ENCODE peak calls at places on chromosomes 1 and 21, in four cellular contexts. One of them, this sample, is unnamed.

GRCh38 chr1:89545264-89546038 is 20.8 kb downstream of the LRRC8B start:
- DNase-seq in A549: no peak
- DNase-seq in heart left ventricle: no peak
- DNase-seq in tibial nerve: no peak
- DNase-seq in this sample: peak

GRCh38 chr1:211711313-211711712 is 35.9 kb upstream of the NEK2 start:
- DNase-seq in A549: no peak
- DNase-seq in tibial nerve: no peak
- DNase-seq in heart left ventricle: no peak
- DNase-seq in this sample: no peak

GRCh38 chr1:4741876-4742423 is 87.5 kb downstream of the AJAP1 start:
- DNase-seq in A549: no peak
- DNase-seq in tibial nerve: no peak
- DNase-seq in heart left ventricle: no peak
- DNase-seq in this sample: no peak

GRCh38 chr1:20291621-20292020 is 946 bp downstream of the VWA5B1 start:
- DNase-seq in A549: no peak
- DNase-seq in heart left ventricle: no peak
- DNase-seq in tibial nerve: no peak
- DNase-seq in this sample: no peak

GRCh38 chr1:206693029-206693428 is 8.3 kb downstream of the MAPKAPK2 start:
- DNase-seq in tibial nerve: no peak
- DNase-seq in A549: no peak
- DNase-seq in heart left ventricle: peak
- DNase-seq in this sample: peak

GRCh38 chr1:20662110-20662475 is 924 bp upstream of the DDOST start:
- DNase-seq in A549: no peak
- DNase-seq in tibial nerve: no peak
- DNase-seq in heart left ventricle: no peak
- DNase-seq in this sample: no peak

GRCh38 chr1:30700528-30701265 is 22.7 kb downstream of the MATN1 start:
- DNase-seq in heart left ventricle: no peak
- DNase-seq in A549: no peak
- DNase-seq in tibial nerve: peak
- DNase-seq in this sample: peak

GRCh38 chr1:18188820-18189517 is 81.4 kb downstream of the IGSF21 start:
- DNase-seq in tibial nerve: no peak
- DNase-seq in A549: no peak
- DNase-seq in heart left ventricle: no peak
- DNase-seq in this sample: no peak

GRCh38 chr1:74693473-74693872 is 19.9 kb upstream of the ERICH3 start:
- DNase-seq in A549: peak
- DNase-seq in tibial nerve: no peak
- DNase-seq in heart left ventricle: no peak
- DNase-seq in this sample: peak

GRCh38 chr1:204782118-204782700 is 88.5 kb upstream of the NFASC start:
- DNase-seq in heart left ventricle: no peak
- DNase-seq in A549: no peak
- DNase-seq in tibial nerve: no peak
- DNase-seq in this sample: peak

GRCh38 chr1:200869753-200870391 is 2.9 kb upstream of the GPR25 start:
- DNase-seq in A549: no peak
- DNase-seq in tibial nerve: no peak
- DNase-seq in heart left ventricle: no peak
- DNase-seq in this sample: no peak

GRCh38 chr1:59367269-59368006 is 70.5 kb downstream of the FGGY start:
- DNase-seq in heart left ventricle: peak
- DNase-seq in tibial nerve: peak
- DNase-seq in A549: no peak
- DNase-seq in this sample: peak

GRCh38 chr1:65694126-65694525 is 98.6 kb upstream of the PDE4B start:
- DNase-seq in tibial nerve: no peak
- DNase-seq in heart left ventricle: no peak
- DNase-seq in A549: no peak
- DNase-seq in this sample: no peak

GRCh38 chr1:4344065-4344753 is 310.2 kb upstream of the AJAP1 start:
- DNase-seq in tibial nerve: no peak
- DNase-seq in A549: no peak
- DNase-seq in heart left ventricle: no peak
- DNase-seq in this sample: no peak

GRCh38 chr1:6691507-6691906 is 10.1 kb downstream of the DNAJC11 start:
- DNase-seq in heart left ventricle: no peak
- DNase-seq in A549: no peak
- DNase-seq in tibial nerve: no peak
- DNase-seq in this sample: no peak

GRCh38 chr1:234961468-234962339 is 166.9 kb downstream of the TOMM20 start:
- DNase-seq in tibial nerve: no peak
- DNase-seq in heart left ventricle: no peak
- DNase-seq in A549: peak
- DNase-seq in this sample: peak

GRCh38 chr21:44350773-44351481 is 2.5 kb upstream of the TRPM2 start:
- DNase-seq in tibial nerve: no peak
- DNase-seq in heart left ventricle: no peak
- DNase-seq in A549: no peak
- DNase-seq in this sample: no peak

GRCh38 chr1:54323324-54323739 is 82.9 kb downstream of the SSBP3 start:
- DNase-seq in heart left ventricle: no peak
- DNase-seq in A549: no peak
- DNase-seq in tibial nerve: no peak
- DNase-seq in this sample: no peak

GRCh38 chr1:116538527-116538926 is 32.3 kb downstream of the CD58 start:
- DNase-seq in heart left ventricle: no peak
- DNase-seq in tibial nerve: no peak
- DNase-seq in A549: peak
- DNase-seq in this sample: peak

DNA sequence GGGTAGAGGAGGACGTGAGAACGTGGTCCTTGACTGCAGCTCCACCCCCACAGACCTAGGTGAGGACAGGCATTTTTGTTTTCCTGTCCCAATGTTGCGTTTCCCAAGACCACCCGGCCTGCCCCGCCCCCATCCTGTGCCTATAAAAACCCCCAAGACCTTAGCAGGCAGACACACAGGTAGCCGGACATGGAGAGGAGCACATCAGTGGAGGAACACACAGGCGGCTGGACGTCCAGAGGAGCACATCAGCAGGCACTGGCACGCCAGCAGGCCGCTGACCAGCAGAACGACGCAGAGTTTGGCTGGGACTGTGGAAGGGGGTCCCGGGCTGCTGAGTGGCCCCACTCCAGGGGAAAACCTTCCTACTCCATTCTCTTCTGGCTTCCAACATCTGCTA is 12.7 kb upstream of the HMGCL start:
- DNase-seq in A549: no peak
- DNase-seq in tibial nerve: no peak
- DNase-seq in heart left ventricle: no peak
- DNase-seq in this sample: no peak
- H3K4me3 ChIP-seq in A549: peak
- H3K4me3 ChIP-seq in tibial nerve: no peak
- H3K4me3 ChIP-seq in heart left ventricle: peak
- H3K4me3 ChIP-seq in this sample: peak

DNA sequence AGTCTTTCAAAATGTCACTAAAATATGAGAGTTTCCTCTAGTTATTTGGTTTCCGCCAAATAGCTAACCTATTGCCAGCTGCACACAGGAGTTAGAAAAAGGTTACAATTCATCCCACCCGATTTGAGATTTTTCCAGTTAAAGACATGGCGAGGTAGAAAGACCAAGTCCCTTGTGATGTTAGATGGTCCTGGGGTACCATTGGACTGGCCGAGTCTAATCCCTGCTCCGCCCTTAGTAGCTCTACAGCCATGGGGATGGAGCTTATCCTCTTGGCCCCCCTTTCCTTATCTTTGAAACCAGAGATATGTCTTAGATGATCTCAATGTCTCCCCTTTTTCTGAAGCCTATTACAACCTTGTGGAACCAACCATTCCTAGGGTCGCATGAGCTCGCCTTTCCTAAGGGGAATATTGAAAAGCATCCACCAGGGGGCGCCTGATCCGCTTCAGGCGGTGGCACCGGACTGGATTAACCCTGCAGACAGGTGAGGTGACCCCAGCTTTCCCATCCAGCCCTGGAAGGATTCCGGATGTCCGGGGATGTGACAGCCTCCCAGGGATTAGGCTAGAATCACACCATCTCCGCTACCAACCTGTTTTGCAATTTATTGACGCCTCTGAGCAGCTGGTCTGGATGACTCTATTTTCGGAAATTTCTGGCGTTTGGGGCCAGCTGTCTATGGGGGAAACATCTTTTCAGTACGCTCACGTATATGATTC is 68.3 kb upstream of the SIM2 start:
- DNase-seq in heart left ventricle: peak
- DNase-seq in A549: peak
- DNase-seq in tibial nerve: no peak
- DNase-seq in this sample: peak
- TF ChIP-seq CTCF in heart left ventricle: peak
- TF ChIP-seq CTCF in A549: peak
- TF ChIP-seq CTCF in tibial nerve: peak
- TF ChIP-seq CTCF in this sample: peak

DNA sequence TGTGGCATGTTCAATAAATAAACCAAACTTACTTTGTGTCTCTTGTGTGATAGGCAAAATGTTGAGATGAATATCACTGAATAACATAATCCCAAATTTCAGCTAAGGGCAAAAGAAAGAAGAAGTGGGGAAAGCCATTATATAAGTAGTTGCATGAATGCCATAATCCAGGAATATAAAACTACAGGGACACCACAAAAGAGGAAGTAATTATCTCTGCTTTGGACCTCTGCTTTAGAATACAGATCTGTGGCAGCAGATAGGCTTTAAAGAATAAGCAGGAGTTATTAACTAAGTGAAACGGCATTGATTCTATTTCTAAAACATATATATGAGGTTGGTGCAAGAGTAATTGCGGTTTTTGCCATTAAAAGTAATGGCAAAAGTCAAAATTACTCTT is 288.5 kb upstream of the SNX7 start:
- DNase-seq in heart left ventricle: no peak
- DNase-seq in tibial nerve: no peak
- DNase-seq in A549: no peak
- DNase-seq in this sample: no peak
- H3K4me3 ChIP-seq in heart left ventricle: no peak
- H3K4me3 ChIP-seq in tibial nerve: no peak
- H3K4me3 ChIP-seq in A549: no peak
- H3K4me3 ChIP-seq in this sample: no peak

DNA sequence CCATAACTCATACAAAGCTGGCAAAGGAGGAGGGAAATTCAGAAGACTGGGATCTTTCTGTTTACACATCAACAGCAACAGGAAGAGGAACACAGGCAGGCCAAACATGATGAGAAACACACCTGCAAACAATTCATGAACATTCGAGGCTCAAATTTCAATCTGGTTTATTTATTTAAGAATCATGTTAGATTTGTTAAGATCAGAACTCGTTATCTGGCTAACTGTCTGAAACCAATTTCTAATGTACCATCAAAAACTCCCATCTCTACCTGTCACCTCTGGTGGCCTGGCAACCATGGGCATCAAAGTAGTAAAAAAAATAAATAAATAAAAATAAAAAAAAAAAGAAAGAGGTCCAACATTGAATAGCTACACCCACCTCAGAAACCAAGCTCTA is 9.8 kb downstream of the LBR start:
- DNase-seq in heart left ventricle: no peak
- DNase-seq in tibial nerve: no peak
- DNase-seq in A549: no peak
- DNase-seq in this sample: no peak
- TF ChIP-seq CTCF in heart left ventricle: no peak
- TF ChIP-seq CTCF in tibial nerve: no peak
- TF ChIP-seq CTCF in A549: no peak
- TF ChIP-seq CTCF in this sample: no peak

DNA sequence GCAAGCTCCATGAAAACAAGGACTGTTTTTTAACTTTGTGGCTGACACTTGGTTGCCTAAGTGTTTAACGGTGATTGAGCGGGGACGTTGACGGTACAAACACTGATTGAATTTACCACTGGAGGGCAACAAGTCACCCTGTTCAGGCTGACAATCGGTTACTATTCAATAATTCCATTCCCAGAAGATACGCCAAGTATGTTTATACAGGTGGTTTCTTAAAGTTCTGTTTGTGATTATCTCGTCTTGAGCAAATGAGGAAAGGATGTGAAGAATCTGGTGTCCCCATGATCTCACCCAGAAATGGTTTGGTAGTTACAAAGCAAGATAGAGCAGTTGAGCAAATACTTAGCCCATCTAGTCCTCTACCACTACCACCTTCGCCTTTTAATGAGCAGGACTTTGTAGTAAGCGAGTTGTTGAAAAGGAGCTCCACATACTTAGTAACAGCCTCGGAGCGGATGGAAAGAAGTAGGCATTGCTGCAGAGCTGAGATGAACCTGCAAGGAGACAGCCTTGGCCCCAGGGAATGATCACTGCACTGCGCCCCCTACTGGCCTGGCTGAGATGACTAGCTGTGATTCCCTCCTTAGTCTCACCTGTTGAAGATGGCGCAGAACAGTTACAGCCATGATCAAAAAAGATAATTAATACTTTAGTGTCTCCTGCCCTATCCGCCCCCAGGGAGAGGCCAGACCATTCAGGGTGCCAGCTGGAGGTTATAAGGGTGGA is 36.3 kb downstream of the IFNAR1 start:
- DNase-seq in A549: peak
- DNase-seq in tibial nerve: peak
- DNase-seq in heart left ventricle: peak
- DNase-seq in this sample: peak
- H3K4me3 ChIP-seq in A549: peak
- H3K4me3 ChIP-seq in tibial nerve: no peak
- H3K4me3 ChIP-seq in heart left ventricle: peak
- H3K4me3 ChIP-seq in this sample: no peak

GRCh38 chr1:155083865-155084721 is 5.5 kb downstream of the EFNA3 start:
- DNase-seq in heart left ventricle: no peak
- DNase-seq in A549: peak
- DNase-seq in tibial nerve: no peak
- DNase-seq in this sample: no peak
- TF ChIP-seq CTCF in heart left ventricle: no peak
- TF ChIP-seq CTCF in A549: no peak
- TF ChIP-seq CTCF in tibial nerve: no peak
- TF ChIP-seq CTCF in this sample: peak

GRCh38 chr1:148263906-148264255 is 111.8 kb upstream of the NBPF11 start:
- DNase-seq in A549: no peak
- DNase-seq in tibial nerve: no peak
- DNase-seq in heart left ventricle: no peak
- DNase-seq in this sample: no peak

GRCh38 chr1:148263128-148263905 is 111.2 kb upstream of the NBPF11 start:
- DNase-seq in heart left ventricle: peak
- DNase-seq in tibial nerve: no peak
- DNase-seq in A549: peak
- DNase-seq in this sample: peak

GRCh38 chr1:148264374-148265276 is 112.5 kb upstream of the NBPF11 start:
- DNase-seq in A549: peak
- DNase-seq in tibial nerve: no peak
- DNase-seq in heart left ventricle: no peak
- DNase-seq in this sample: peak
- H3K4me3 ChIP-seq in A549: peak
- H3K4me3 ChIP-seq in tibial nerve: no peak
- H3K4me3 ChIP-seq in heart left ventricle: no peak
- H3K4me3 ChIP-seq in this sample: no peak

This sample was measured in foreskin fibroblast.